ENCODE peak calls at places on chromosomes 16 and 17, in seven cellular contexts. One of them, this sample, is unnamed.

GRCh38 chr17:11278186-11278983 is 37.4 kb downstream of the SHISA6 start:
- DNase-seq in GM13976: no peak
- DNase-seq in NCI-H510A: no peak
- DNase-seq in posterior vena cava: no peak
- DNase-seq in OCI-M1: no peak
- DNase-seq in psoas muscle: no peak
- DNase-seq in GM10248: no peak
- DNase-seq in this sample: no peak

GRCh38 chr17:48961516-48962233 is 6.7 kb downstream of the GIP start:
- DNase-seq in posterior vena cava: no peak
- DNase-seq in GM10248: no peak
- DNase-seq in OCI-M1: peak
- DNase-seq in NCI-H510A: no peak
- DNase-seq in GM13976: no peak
- DNase-seq in psoas muscle: no peak
- DNase-seq in this sample: no peak

GRCh38 chr16:81318711-81319110 is 3.9 kb downstream of the GAN start:
- DNase-seq in OCI-M1: no peak
- DNase-seq in posterior vena cava: no peak
- DNase-seq in GM13976: no peak
- DNase-seq in psoas muscle: no peak
- DNase-seq in GM10248: no peak
- DNase-seq in NCI-H510A: no peak
- DNase-seq in this sample: no peak

GRCh38 chr17:63542942-63543821 is 7.1 kb upstream of the DCAF7 start:
- DNase-seq in OCI-M1: no peak
- DNase-seq in psoas muscle: no peak
- DNase-seq in posterior vena cava: peak
- DNase-seq in NCI-H510A: peak
- DNase-seq in GM13976: peak
- DNase-seq in GM10248: no peak
- DNase-seq in this sample: peak

GRCh38 chr17:15946611-15947120 is 1.7 kb downstream of the ADORA2B start:
- DNase-seq in GM13976: peak
- DNase-seq in OCI-M1: no peak
- DNase-seq in posterior vena cava: peak
- DNase-seq in psoas muscle: no peak
- DNase-seq in NCI-H510A: no peak
- DNase-seq in GM10248: no peak
- DNase-seq in this sample: no peak

GRCh38 chr16:1105888-1106620 is 10.0 kb upstream of the C1QTNF8 start:
- DNase-seq in OCI-M1: peak
- DNase-seq in GM10248: peak
- DNase-seq in NCI-H510A: peak
- DNase-seq in posterior vena cava: no peak
- DNase-seq in psoas muscle: peak
- DNase-seq in GM13976: peak
- DNase-seq in this sample: peak

GRCh38 chr17:2259769-2260536 is 43.6 kb downstream of the SMG6 start:
- DNase-seq in posterior vena cava: no peak
- DNase-seq in OCI-M1: peak
- DNase-seq in psoas muscle: no peak
- DNase-seq in GM10248: peak
- DNase-seq in GM13976: peak
- DNase-seq in NCI-H510A: no peak
- DNase-seq in this sample: no peak

GRCh38 chr17:45867171-45867570 is 22.5 kb downstream of the SPPL2C start:
- DNase-seq in GM10248: no peak
- DNase-seq in posterior vena cava: no peak
- DNase-seq in psoas muscle: no peak
- DNase-seq in NCI-H510A: no peak
- DNase-seq in GM13976: no peak
- DNase-seq in OCI-M1: no peak
- DNase-seq in this sample: no peak

GRCh38 chr16:89051521-89052166 is 42.0 kb upstream of the ACSF3 start:
- DNase-seq in GM10248: no peak
- DNase-seq in posterior vena cava: peak
- DNase-seq in psoas muscle: peak
- DNase-seq in GM13976: no peak
- DNase-seq in OCI-M1: no peak
- DNase-seq in NCI-H510A: no peak
- DNase-seq in this sample: no peak

GRCh38 chr17:63435681-63436522 is 10.2 kb downstream of the CYB561 start:
- DNase-seq in psoas muscle: no peak
- DNase-seq in posterior vena cava: no peak
- DNase-seq in NCI-H510A: peak
- DNase-seq in GM13976: no peak
- DNase-seq in GM10248: no peak
- DNase-seq in OCI-M1: no peak
- DNase-seq in this sample: no peak

GRCh38 chr17:77592503-77592902 is 366.0 kb upstream of the TNRC6C start:
- DNase-seq in GM10248: no peak
- DNase-seq in posterior vena cava: no peak
- DNase-seq in NCI-H510A: no peak
- DNase-seq in psoas muscle: no peak
- DNase-seq in GM13976: no peak
- DNase-seq in OCI-M1: peak
- DNase-seq in this sample: no peak

GRCh38 chr16:8402981-8403853 is 187.1 kb downstream of the TMEM114 start:
- DNase-seq in NCI-H510A: no peak
- DNase-seq in OCI-M1: no peak
- DNase-seq in GM10248: no peak
- DNase-seq in posterior vena cava: no peak
- DNase-seq in GM13976: no peak
- DNase-seq in psoas muscle: no peak
- DNase-seq in this sample: no peak

GRCh38 chr17:35286120-35286781 is 43.4 kb downstream of the SLFN5 start:
- DNase-seq in GM10248: no peak
- DNase-seq in posterior vena cava: no peak
- DNase-seq in NCI-H510A: no peak
- DNase-seq in OCI-M1: peak
- DNase-seq in GM13976: no peak
- DNase-seq in psoas muscle: no peak
- DNase-seq in this sample: no peak

GRCh38 chr16:9499921-9500593 is 408.6 kb downstream of the HAPSTR1 start:
- DNase-seq in posterior vena cava: no peak
- DNase-seq in psoas muscle: no peak
- DNase-seq in NCI-H510A: peak
- DNase-seq in GM10248: no peak
- DNase-seq in OCI-M1: no peak
- DNase-seq in GM13976: no peak
- DNase-seq in this sample: no peak

GRCh38 chr16:87203060-87203656 is 114.0 kb downstream of the C16orf95 start:
- DNase-seq in psoas muscle: peak
- DNase-seq in posterior vena cava: no peak
- DNase-seq in GM10248: peak
- DNase-seq in NCI-H510A: no peak
- DNase-seq in GM13976: peak
- DNase-seq in OCI-M1: peak
- DNase-seq in this sample: no peak

GRCh38 chr16:79715088-79715487 is 114.6 kb upstream of the MAF start:
- DNase-seq in NCI-H510A: no peak
- DNase-seq in posterior vena cava: no peak
- DNase-seq in psoas muscle: no peak
- DNase-seq in GM10248: no peak
- DNase-seq in GM13976: no peak
- DNase-seq in OCI-M1: no peak
- DNase-seq in this sample: no peak

GRCh38 chr17:78883090-78883532 is 19.9 kb downstream of the CEP295NL start:
- DNase-seq in GM13976: no peak
- DNase-seq in OCI-M1: no peak
- DNase-seq in GM10248: no peak
- DNase-seq in posterior vena cava: peak
- DNase-seq in NCI-H510A: no peak
- DNase-seq in psoas muscle: peak
- DNase-seq in this sample: peak

GRCh38 chr16:1349951-1350350 is 1.7 kb downstream of the TSR3 start:
- DNase-seq in NCI-H510A: no peak
- DNase-seq in psoas muscle: no peak
- DNase-seq in posterior vena cava: no peak
- DNase-seq in GM13976: no peak
- DNase-seq in GM10248: no peak
- DNase-seq in OCI-M1: no peak
- DNase-seq in this sample: no peak

GRCh38 chr17:13575922-13576419 is 25.8 kb downstream of the HS3ST3A1 start:
- DNase-seq in NCI-H510A: no peak
- DNase-seq in OCI-M1: no peak
- DNase-seq in psoas muscle: no peak
- DNase-seq in posterior vena cava: no peak
- DNase-seq in GM13976: no peak
- DNase-seq in GM10248: no peak
- DNase-seq in this sample: no peak

GRCh38 chr17:16974569-16975265 is 2.8 kb upstream of the TNFRSF13B start:
- DNase-seq in OCI-M1: no peak
- DNase-seq in NCI-H510A: no peak
- DNase-seq in psoas muscle: no peak
- DNase-seq in posterior vena cava: no peak
- DNase-seq in GM10248: no peak
- DNase-seq in GM13976: no peak
- DNase-seq in this sample: no peak

GRCh38 chr17:67998466-67998865 is 2.2 kb upstream of the C17orf58 start:
- DNase-seq in NCI-H510A: no peak
- DNase-seq in psoas muscle: no peak
- DNase-seq in OCI-M1: no peak
- DNase-seq in posterior vena cava: no peak
- DNase-seq in GM13976: no peak
- DNase-seq in GM10248: no peak
- DNase-seq in this sample: no peak

GRCh38 chr17:17156107-17156506 is 50.0 kb downstream of the PLD6 start:
- DNase-seq in NCI-H510A: no peak
- DNase-seq in GM10248: no peak
- DNase-seq in posterior vena cava: no peak
- DNase-seq in psoas muscle: no peak
- DNase-seq in OCI-M1: no peak
- DNase-seq in GM13976: no peak
- DNase-seq in this sample: no peak

GRCh38 chr17:50028207-50029120 is 27.4 kb upstream of the ITGA3 start:
- DNase-seq in OCI-M1: no peak
- DNase-seq in GM13976: no peak
- DNase-seq in GM10248: no peak
- DNase-seq in posterior vena cava: peak
- DNase-seq in psoas muscle: no peak
- DNase-seq in NCI-H510A: no peak
- DNase-seq in this sample: no peak

GRCh38 chr17:48181653-48182052 is 74.1 kb downstream of the SNX11 start:
- DNase-seq in NCI-H510A: peak
- DNase-seq in posterior vena cava: no peak
- DNase-seq in GM13976: no peak
- DNase-seq in GM10248: no peak
- DNase-seq in psoas muscle: no peak
- DNase-seq in OCI-M1: no peak
- DNase-seq in this sample: no peak

GRCh38 chr17:76399175-76400172 is 15.1 kb downstream of the SPHK1 start:
- DNase-seq in OCI-M1: no peak
- DNase-seq in psoas muscle: no peak
- DNase-seq in posterior vena cava: no peak
- DNase-seq in GM10248: no peak
- DNase-seq in GM13976: no peak
- DNase-seq in NCI-H510A: no peak
- DNase-seq in this sample: no peak

GRCh38 chr17:511833-512251 is 159.2 kb upstream of the RPH3AL start:
- DNase-seq in psoas muscle: no peak
- DNase-seq in GM13976: no peak
- DNase-seq in OCI-M1: no peak
- DNase-seq in posterior vena cava: peak
- DNase-seq in NCI-H510A: no peak
- DNase-seq in GM10248: no peak
- DNase-seq in this sample: peak

GRCh38 chr16:17013067-17013466 is 457.7 kb downstream of the XYLT1 start:
- DNase-seq in GM13976: no peak
- DNase-seq in NCI-H510A: no peak
- DNase-seq in OCI-M1: no peak
- DNase-seq in posterior vena cava: no peak
- DNase-seq in psoas muscle: no peak
- DNase-seq in GM10248: no peak
- DNase-seq in this sample: no peak

GRCh38 chr16:20938426-20938825 is 37.9 kb downstream of the LYRM1 start:
- DNase-seq in GM10248: no peak
- DNase-seq in psoas muscle: no peak
- DNase-seq in posterior vena cava: no peak
- DNase-seq in NCI-H510A: no peak
- DNase-seq in GM13976: no peak
- DNase-seq in OCI-M1: peak
- DNase-seq in this sample: no peak

GRCh38 chr16:78574571-78574970 is 475.1 kb downstream of the WWOX start:
- DNase-seq in posterior vena cava: no peak
- DNase-seq in OCI-M1: no peak
- DNase-seq in psoas muscle: no peak
- DNase-seq in GM13976: no peak
- DNase-seq in GM10248: no peak
- DNase-seq in NCI-H510A: no peak
- DNase-seq in this sample: no peak

GRCh38 chr17:76365256-76365903 is 11.7 kb upstream of the PRPSAP1 start:
- DNase-seq in psoas muscle: no peak
- DNase-seq in NCI-H510A: no peak
- DNase-seq in posterior vena cava: no peak
- DNase-seq in OCI-M1: peak
- DNase-seq in GM10248: no peak
- DNase-seq in GM13976: no peak
- DNase-seq in this sample: no peak

GRCh38 chr17:45221997-45222272 is 250 bp downstream of the FMNL1 start:
- DNase-seq in GM10248: no peak
- DNase-seq in psoas muscle: no peak
- DNase-seq in OCI-M1: no peak
- DNase-seq in posterior vena cava: no peak
- DNase-seq in GM13976: no peak
- DNase-seq in NCI-H510A: no peak
- DNase-seq in this sample: no peak

GRCh38 chr16:25941800-25942558 is 250.2 kb downstream of the HS3ST4 start:
- DNase-seq in GM13976: no peak
- DNase-seq in NCI-H510A: no peak
- DNase-seq in GM10248: no peak
- DNase-seq in OCI-M1: no peak
- DNase-seq in psoas muscle: no peak
- DNase-seq in posterior vena cava: no peak
- DNase-seq in this sample: no peak